ENCODE peak calls at places on chromosomes 4 and X, in seven cellular contexts. O is IMR-90, J is tibial nerve, D is endodermal cell, S is mucosa of descending colon, R is sigmoid colon, Y is suprapubic skin. I is an unnamed sample. For H3K4me1, the result is how much of the 10 kb centered on the place peaks cover.

GRCh38 chr4:98430708-98431403 is 169.7 kb downstream of the RAP1GDS1 start:
- DNase-seq in Y (no peak), D (no peak), S (no peak), O (peak), J (no peak), R (no peak), I (peak)

GRCh38 chr4:63528592-63528991 is 880.7 kb downstream of the TECRL start:
- DNase-seq in O (no peak), R (no peak), D (no peak), Y (no peak), J (no peak), S (no peak), I (no peak)

GRCh38 chr4:128290526-128290925 is 2.9 kb upstream of the PGRMC2 start:
- DNase-seq in Y (no peak), S (no peak), D (no peak), J (no peak), R (no peak), O (no peak), I (no peak)

GRCh38 chrX:12080265-12080664 is 58.0 kb upstream of the FRMPD4 start:
- DNase-seq in D (no peak), R (no peak), Y (no peak), J (no peak), O (peak), S (no peak), I (no peak)

GRCh38 chrX:48649109-48649508 is 34.5 kb upstream of the WAS start:
- DNase-seq in Y (no peak), J (no peak), S (no peak), D (no peak), O (peak), R (peak), I (no peak)

GRCh38 chr4:155799794-155800123 is 40.9 kb downstream of the GUCY1B1 start:
- DNase-seq in Y (no peak), D (no peak), R (no peak), O (no peak), J (no peak), S (no peak), I (no peak)

GRCh38 chr4:86099348-86099747 is 260.5 kb downstream of the MAPK10 start:
- DNase-seq in D (peak), S (no peak), J (no peak), Y (no peak), O (no peak), R (no peak), I (no peak)

GRCh38 chrX:49308604-49309269 is 5.3 kb downstream of the GAGE10 start:
- DNase-seq in S (no peak), D (no peak), O (no peak), R (no peak), Y (no peak), J (no peak), I (no peak)

GRCh38 chr4:76955187-76955586 is 5.6 kb downstream of the SEPTIN11 start:
- DNase-seq in O (peak), R (no peak), D (no peak), Y (no peak), J (no peak), S (no peak), I (no peak)

GRCh38 chr4:183503497-183504063 is 1.3 kb upstream of the ING2 start:
- DNase-seq in Y (peak), O (no peak), S (no peak), D (no peak), R (no peak), J (no peak), I (peak)

GRCh38 chr4:140363558-140363957 is 9.9 kb upstream of the SCOC start:
- DNase-seq in S (no peak), R (no peak), D (no peak), O (no peak), J (no peak), Y (no peak), I (no peak)

GRCh38 chr4:38757945-38758344 is 24.8 kb downstream of the TLR10 start:
- DNase-seq in J (no peak), Y (no peak), R (no peak), O (no peak), S (no peak), D (peak), I (no peak)

GRCh38 chr4:186058253-186058979 is 10.5 kb upstream of the TLR3 start:
- DNase-seq in D (no peak), Y (no peak), J (no peak), O (no peak), R (no peak), S (no peak), I (no peak)

GRCh38 chr4:72568959-72569718 is at the start of gene ADAMTS3:
- DNase-seq in J (no peak), S (peak), R (peak), D (peak), O (peak), Y (peak), I (peak)

GRCh38 chr4:106967892-106968291 is 68.2 kb downstream of the DKK2 start:
- DNase-seq in Y (no peak), S (no peak), D (no peak), O (no peak), J (no peak), R (no peak), I (no peak)

GRCh38 chrX:21932277-21932996 is 8.1 kb upstream of the SMS start:
- DNase-seq in R (no peak), Y (no peak), J (no peak), S (no peak), D (peak), O (peak), I (peak)

GRCh38 chrX:48102874-48103374 is 27.5 kb upstream of the SPACA5B start:
- DNase-seq in S (no peak), J (no peak), Y (no peak), R (no peak), O (no peak), D (no peak), I (no peak)

GRCh38 chr4:26434030-26434639 is 56.1 kb downstream of the CCKAR start:
- DNase-seq in Y (no peak), J (no peak), R (no peak), O (peak), D (no peak), S (no peak), I (no peak)

GRCh38 chrX:12548746-12549145 is 242.5 kb upstream of the PRPS2 start:
- DNase-seq in R (no peak), J (no peak), D (peak), S (no peak), O (peak), Y (no peak), I (no peak)

GRCh38 chrX:126985960-126986359 is 166.4 kb downstream of the PRR32 start:
- DNase-seq in D (no peak), J (no peak), Y (peak), S (no peak), R (no peak), O (no peak), I (no peak)

GRCh38 chrX:110125435-110125834 is 122.5 kb downstream of the TMEM164 start:
- DNase-seq in R (no peak), O (peak), J (no peak), D (peak), S (no peak), Y (no peak), I (no peak)

GRCh38 chr4:61405307-61405706 is 205.2 kb downstream of the ADGRL3 start:
- DNase-seq in Y (no peak), R (no peak), J (no peak), O (no peak), S (no peak), D (no peak), I (no peak)

GRCh38 chr4:113447061-113447460 is 314.5 kb downstream of the CAMK2D start:
- DNase-seq in S (no peak), O (no peak), J (no peak), D (no peak), Y (no peak), R (no peak), I (no peak)

GRCh38 chrX:136660896-136661295 is 12.9 kb downstream of the CD40LG start:
- DNase-seq in R (no peak), O (no peak), Y (no peak), S (no peak), D (no peak), J (no peak), I (no peak)

GRCh38 chr4:94588900-94589693 is 137.4 kb downstream of the PDLIM5 start:
- DNase-seq in Y (no peak), R (no peak), D (no peak), J (no peak), O (no peak), S (no peak), I (no peak)

GRCh38 chr4:81828991-81829390 is 357.3 kb upstream of the RASGEF1B start:
- DNase-seq in R (no peak), O (no peak), Y (no peak), D (no peak), S (no peak), J (no peak), I (no peak)

GRCh38 chr4:137226900-137227299 is 305.4 kb downstream of the PCDH18 start:
- DNase-seq in R (no peak), Y (no peak), J (no peak), D (no peak), O (peak), S (no peak), I (no peak)

GRCh38 chr4:17111959-17112659 is 213.7 kb upstream of the LDB2 start:
- DNase-seq in R (no peak), J (no peak), D (peak), S (no peak), Y (no peak), O (no peak), I (no peak)

GRCh38 chr4:173934933-173935620 is 348.4 kb downstream of the FBXO8 start:
- DNase-seq in Y (no peak), R (no peak), O (no peak), D (no peak), J (no peak), S (no peak), I (no peak)

GRCh38 chrX:12007881-12008280 is 130.4 kb upstream of the FRMPD4 start:
- DNase-seq in R (no peak), Y (no peak), O (peak), D (no peak), S (no peak), J (no peak), I (peak)

GRCh38 chr4:158814636-158815035 is 45.8 kb downstream of the FNIP2 start:
- DNase-seq in O (peak), D (no peak), Y (no peak), R (no peak), S (no peak), J (no peak), I (no peak)

GRCh38 chrX:17792842-17793241 is 55.5 kb downstream of the SCML1 start:
- DNase-seq in R (no peak), J (no peak), S (no peak), O (no peak), Y (no peak), D (no peak), I (no peak)

GRCh38 chr4:93495346-93495745 is 333.2 kb upstream of the ATOH1 start:
- DNase-seq in J (no peak), S (no peak), R (no peak), O (no peak), D (no peak), Y (no peak), I (peak)

GRCh38 chr4:145090370-145090769 is 7.6 kb downstream of the ANAPC10 start:
- DNase-seq in J (no peak), S (no peak), O (no peak), D (no peak), R (no peak), Y (no peak), I (no peak)

GRCh38 chr4:147777456-147778091 is 45.7 kb downstream of the ARHGAP10 start:
- DNase-seq in R (no peak), J (no peak), O (peak), D (no peak), Y (no peak), S (no peak), I (peak)

GRCh38 chrX:135411893-135412292 is 9.9 kb upstream of the SMIM10L2A start:
- DNase-seq in S (no peak), J (no peak), D (no peak), R (no peak), O (peak), Y (no peak), I (no peak)

GRCh38 chrX:33908074-33908473 is 224.0 kb downstream of the FAM47A start:
- DNase-seq in S (no peak), R (no peak), J (no peak), D (no peak), O (no peak), Y (no peak), I (no peak)

GRCh38 chrX:33908898-33909297 is 223.2 kb downstream of the FAM47A start:
- DNase-seq in O (no peak), S (no peak), J (no peak), Y (no peak), D (no peak), R (no peak), I (no peak)

DNA sequence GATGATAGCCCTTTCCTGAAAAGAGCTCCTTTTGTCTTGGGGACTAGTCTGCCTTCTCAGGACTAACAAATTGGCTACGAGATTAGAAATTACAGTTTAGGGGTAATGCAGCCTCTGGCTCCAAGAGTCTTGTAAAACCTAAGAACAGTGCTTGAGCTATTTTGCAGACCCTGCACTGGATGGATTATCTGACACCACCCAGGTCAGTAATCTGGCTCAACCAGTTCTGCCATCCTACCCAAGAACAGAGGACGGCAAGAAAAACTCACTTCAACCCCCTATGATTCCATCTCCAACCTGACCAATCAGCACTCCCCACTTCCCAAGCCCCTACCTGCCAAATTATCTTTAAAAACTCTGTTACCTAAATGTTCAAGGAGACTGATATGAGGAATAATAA is 225.1 kb downstream of the FAM47A start:
- DNase-seq in R (no peak), S (no peak), O (no peak), Y (no peak), J (no peak), D (no peak), I (no peak)
- H3K4me1 ChIP-seq in R (under half), S (under half), O (under half), Y (under half), J (under half), D (under half), I (under half)

DNA sequence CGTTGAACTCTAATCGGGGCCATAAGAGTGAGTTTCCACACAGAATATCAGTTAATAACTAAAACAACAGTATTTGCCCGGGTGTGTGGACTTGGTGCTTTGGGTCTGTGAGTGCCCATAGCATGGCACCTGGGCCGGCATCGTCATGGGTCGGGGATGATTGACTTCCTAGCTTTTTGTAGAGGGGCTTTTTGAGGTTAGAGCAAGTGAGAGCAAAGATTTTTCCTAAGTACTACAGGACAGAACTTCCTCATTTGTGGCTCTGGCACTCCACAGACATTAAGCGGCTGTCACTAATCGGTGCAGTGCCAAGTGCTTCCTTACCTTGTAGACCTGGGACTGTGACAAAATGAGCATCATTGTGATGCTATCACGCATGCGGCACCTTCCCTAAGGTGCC is 81.0 kb downstream of the SHROOM2 start:
- DNase-seq in Y (no peak), D (no peak), R (no peak), O (no peak), J (no peak), S (no peak), I (no peak)
- TF ChIP-seq CTCF in Y (no peak), D (no peak), R (no peak), O (no peak), J (no peak), S (no peak), I (no peak)

GRCh38 chr4:112343330-112343729 is 46.2 kb downstream of the ALPK1 start:
- DNase-seq in J (no peak), Y (no peak), R (no peak), D (no peak), O (no peak), S (no peak), I (no peak)
- H3K4me1 ChIP-seq in J (under half), Y (under half), R (under half), D (under half), O (under half), S (under half), I (under half)

DNA sequence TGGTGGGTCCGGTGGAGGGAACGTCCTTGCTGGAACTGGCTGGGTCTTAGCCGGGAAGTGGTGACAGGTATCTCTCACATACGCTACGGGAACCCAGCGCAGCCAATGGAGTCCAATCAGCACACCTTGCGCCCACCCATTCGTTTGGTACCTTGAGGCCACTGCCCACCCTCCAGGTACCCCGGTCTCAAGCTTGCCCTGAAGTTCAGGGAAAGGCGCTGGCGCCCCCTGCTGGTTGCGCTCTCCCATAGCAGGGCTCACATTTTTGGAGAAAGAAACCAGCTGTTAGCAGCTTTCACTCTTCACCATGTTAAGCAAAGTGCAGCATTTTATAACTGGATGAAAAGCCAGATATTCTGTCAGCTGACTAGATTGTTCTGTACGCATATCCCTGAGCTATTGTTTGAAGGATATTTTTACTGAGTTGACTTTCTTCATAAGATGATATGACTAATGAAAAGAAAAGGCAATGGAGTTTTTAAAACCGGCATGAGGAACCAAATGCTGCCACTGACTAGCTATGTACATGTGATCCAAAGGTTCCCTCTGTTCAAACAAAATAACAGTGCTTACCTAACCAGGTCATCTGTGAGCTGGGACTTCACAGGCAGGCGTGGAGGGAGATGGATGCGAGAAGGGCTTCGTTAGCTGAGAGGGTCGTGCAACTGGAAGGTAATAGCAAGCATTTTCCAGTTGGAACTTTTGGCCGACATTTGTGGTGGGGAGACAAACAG is 43.7 kb downstream of the OTOP1 start:
- DNase-seq in R (no peak), S (no peak), D (peak), J (no peak), Y (no peak), O (no peak), I (no peak)
- TF ChIP-seq CTCF in R (no peak), S (peak), D (peak), J (peak), Y (no peak), O (peak), I (peak)

I was measured in foreskin keratinocyte.